ENCODE peak calls at places on chromosome 2, in seven cellular contexts. T is OCI-LY7, M is hepatocyte, Z is SK-N-SH, F is PC-3, B is H9, W is PC-9. R is an unnamed sample. For H4K20me1, the result is how much of the 10 kb centered on the place peaks cover.

GRCh38 chr2:15009681-15010080 is 377.2 kb downstream of the LRATD1 start:
- DNase-seq in M (no peak), Z (no peak), W (no peak), F (no peak), B (no peak), T (no peak), R (no peak)

GRCh38 chr2:191043438-191043837 is 29.5 kb upstream of the STAT1 start:
- DNase-seq in T (no peak), Z (no peak), W (no peak), M (no peak), B (no peak), F (peak), R (no peak)

GRCh38 chr2:119283873-119284331 is 60.3 kb downstream of the STEAP3 start:
- DNase-seq in F (peak), M (no peak), Z (no peak), W (peak), B (no peak), T (no peak), R (no peak)

GRCh38 chr2:19488009-19488691 is 129.7 kb upstream of the OSR1 start:
- DNase-seq in M (no peak), B (no peak), T (no peak), Z (no peak), F (peak), W (peak), R (no peak)

GRCh38 chr2:31863867-31864266 is 146.9 kb downstream of the MEMO1 start:
- DNase-seq in T (no peak), B (no peak), W (no peak), M (no peak), F (no peak), Z (no peak), R (no peak)

GRCh38 chr2:169143998-169144397 is 74.6 kb downstream of the DHRS9 start:
- DNase-seq in Z (no peak), M (no peak), T (peak), W (no peak), B (no peak), F (no peak), R (no peak)

GRCh38 chr2:72915907-72916742 is 1.2 kb upstream of the EMX1 start:
- DNase-seq in B (peak), F (peak), W (peak), M (peak), Z (peak), T (peak), R (peak)

GRCh38 chr2:69688212-69688611 is 44.7 kb upstream of the AAK1 start:
- DNase-seq in F (no peak), W (no peak), T (no peak), M (no peak), Z (no peak), B (no peak), R (no peak)

GRCh38 chr2:113126845-113127645 is at the start of gene IL1RN:
- DNase-seq in F (no peak), B (no peak), M (no peak), Z (no peak), T (no peak), W (no peak), R (no peak)

GRCh38 chr2:196840171-196840570 is 31.0 kb upstream of the C2orf66 start:
- DNase-seq in T (no peak), F (no peak), W (no peak), Z (no peak), B (no peak), M (no peak), R (no peak)

GRCh38 chr2:241199286-241199685 is 10.8 kb downstream of the ANO7 start:
- DNase-seq in B (no peak), Z (no peak), T (no peak), F (no peak), M (no peak), W (no peak), R (no peak)

GRCh38 chr2:51350100-51350499 is 318.2 kb upstream of the NRXN1 start:
- DNase-seq in Z (no peak), W (no peak), T (no peak), F (peak), M (no peak), B (no peak), R (no peak)

GRCh38 chr2:192139813-192140212 is 54.9 kb downstream of the TMEFF2 start:
- DNase-seq in W (no peak), T (no peak), F (no peak), Z (no peak), B (no peak), M (no peak), R (no peak)

GRCh38 chr2:239979243-239980023 is 45.7 kb downstream of the NDUFA10 start:
- DNase-seq in B (peak), Z (no peak), F (no peak), W (no peak), M (peak), T (no peak), R (peak)

GRCh38 chr2:127115471-127116199 is 8.7 kb upstream of the BIN1 start:
- DNase-seq in W (no peak), T (no peak), F (no peak), M (peak), B (peak), Z (no peak), R (no peak)

GRCh38 chr2:28640908-28641300 is 110.7 kb upstream of the PPP1CB start:
- DNase-seq in Z (no peak), W (no peak), B (no peak), F (no peak), M (no peak), T (no peak), R (no peak)

GRCh38 chr2:199206536-199206935 is 251.2 kb downstream of the SATB2 start:
- DNase-seq in F (no peak), Z (no peak), M (no peak), T (no peak), B (no peak), W (no peak), R (no peak)

GRCh38 chr2:53129851-53130250 is 637.8 kb upstream of the CHAC2 start:
- DNase-seq in W (peak), T (no peak), M (no peak), B (no peak), Z (no peak), F (peak), R (no peak)

GRCh38 chr2:145380436-145381017 is 860.6 kb upstream of the ZEB2 start:
- DNase-seq in B (no peak), M (no peak), W (peak), F (peak), Z (no peak), T (no peak), R (no peak)

GRCh38 chr2:108907822-108908716 is 81.0 kb downstream of the EDAR start:
- DNase-seq in T (no peak), B (peak), F (no peak), M (no peak), Z (peak), W (no peak), R (no peak)

GRCh38 chr2:112542974-112543760 is 902 bp downstream of the POLR1B start:
- DNase-seq in F (peak), M (no peak), B (no peak), T (peak), Z (peak), W (no peak), R (peak)

GRCh38 chr2:217795706-217796465 is 206.9 kb downstream of the TNS1 start:
- DNase-seq in Z (peak), W (no peak), F (no peak), T (no peak), B (no peak), M (no peak), R (no peak)

GRCh38 chr2:75982750-75983149 is 272.0 kb upstream of the GCFC2 start:
- DNase-seq in M (no peak), T (no peak), W (no peak), B (no peak), F (no peak), Z (peak), R (no peak)

GRCh38 chr2:55056024-55056521 is 5.8 kb upstream of the RTN4 start:
- DNase-seq in Z (no peak), W (peak), M (no peak), B (no peak), F (no peak), T (no peak), R (peak)

GRCh38 chr2:173386441-173387044 is 31.9 kb downstream of the CDCA7 start:
- DNase-seq in F (no peak), W (no peak), B (no peak), M (no peak), Z (no peak), T (no peak), R (peak)

GRCh38 chr2:119423811-119424210 is 7.8 kb upstream of the TMEM37 start:
- DNase-seq in M (no peak), F (no peak), Z (no peak), W (no peak), B (no peak), T (no peak), R (no peak)

GRCh38 chr2:41579811-41580210 is 468.0 kb upstream of the PKDCC start:
- DNase-seq in W (no peak), B (no peak), Z (no peak), T (no peak), F (no peak), M (no peak), R (no peak)

GRCh38 chr2:187993516-187993915 is 298.2 kb upstream of the GULP1 start:
- DNase-seq in F (no peak), Z (no peak), W (no peak), T (no peak), B (no peak), M (peak), R (peak)

GRCh38 chr2:83900859-83901258 is 558.2 kb downstream of the SUCLG1 start:
- DNase-seq in B (no peak), T (no peak), Z (no peak), W (no peak), F (peak), M (peak), R (no peak)

GRCh38 chr2:119338826-119339561 is 27.6 kb downstream of the C2orf76 start:
- DNase-seq in B (no peak), M (no peak), T (peak), F (no peak), Z (no peak), W (no peak), R (no peak)

GRCh38 chr2:9573013-9573708 is 17.5 kb upstream of the ADAM17 start:
- DNase-seq in W (no peak), B (no peak), Z (no peak), T (no peak), M (no peak), F (no peak), R (no peak)

GRCh38 chr2:137938204-137938603 is 26.1 kb upstream of the HNMT start:
- DNase-seq in T (no peak), W (no peak), M (no peak), B (no peak), F (no peak), Z (no peak), R (no peak)

GRCh38 chr2:222355860-222356259 is 57.1 kb upstream of the PAX3 start:
- DNase-seq in W (no peak), Z (peak), M (no peak), T (no peak), F (no peak), B (no peak), R (no peak)

GRCh38 chr2:89850881-89851582 is 1159.6 kb downstream of the RPIA start:
- DNase-seq in W (no peak), F (no peak), M (no peak), Z (no peak), T (no peak), B (no peak), R (no peak)

GRCh38 chr2:47250576-47251403 is 95.7 kb upstream of the STPG4 start:
- DNase-seq in W (peak), B (no peak), M (peak), T (no peak), F (peak), Z (no peak), R (no peak)

GRCh38 chr2:220396287-220396686 is 768.9 kb downstream of the SLC4A3 start:
- DNase-seq in B (no peak), M (no peak), F (peak), W (no peak), Z (no peak), T (no peak), R (no peak)

GRCh38 chr2:153917570-153917969 is 45.8 kb downstream of the GALNT13 start:
- DNase-seq in Z (no peak), T (no peak), W (no peak), M (no peak), B (no peak), F (no peak), R (no peak)

DNA sequence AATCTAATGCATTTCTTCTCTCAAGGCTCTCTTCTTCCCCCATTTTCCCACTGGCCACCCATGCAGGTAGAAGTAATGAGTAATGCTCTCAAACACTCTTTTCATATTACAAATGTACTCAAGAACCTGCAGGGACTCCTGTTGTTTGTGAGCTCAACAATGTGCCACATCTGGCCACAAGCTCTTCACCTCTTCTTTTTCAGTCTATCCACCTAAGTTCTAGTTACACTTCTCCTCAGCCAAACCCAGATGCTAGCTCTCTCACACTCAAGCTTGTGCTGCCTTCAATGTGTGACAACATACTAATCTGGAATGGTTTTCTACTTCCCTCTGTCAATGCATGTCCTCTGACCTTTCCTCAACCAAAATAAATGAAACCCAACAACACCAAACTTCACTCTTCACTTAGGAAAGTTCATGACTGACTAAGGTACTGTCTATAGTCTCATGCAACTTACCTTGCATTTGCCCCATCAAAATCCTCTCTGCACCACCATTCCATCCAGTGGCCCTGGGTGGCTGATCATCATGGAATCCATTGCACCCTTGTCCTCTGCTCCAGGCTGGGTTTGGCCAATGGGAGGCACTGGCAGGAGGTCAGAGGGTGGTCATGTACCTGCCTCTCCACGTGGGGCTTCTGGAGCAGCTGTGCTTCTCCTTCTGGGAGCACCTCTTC is 5.3 kb upstream of the IL18R1 start:
- DNase-seq in Z (no peak), M (no peak), F (no peak), W (no peak), T (no peak), B (no peak), R (no peak)
- H3K27ac ChIP-seq in Z (no peak), M (no peak), F (no peak), W (no peak), T (no peak), B (no peak), R (no peak)

DNA sequence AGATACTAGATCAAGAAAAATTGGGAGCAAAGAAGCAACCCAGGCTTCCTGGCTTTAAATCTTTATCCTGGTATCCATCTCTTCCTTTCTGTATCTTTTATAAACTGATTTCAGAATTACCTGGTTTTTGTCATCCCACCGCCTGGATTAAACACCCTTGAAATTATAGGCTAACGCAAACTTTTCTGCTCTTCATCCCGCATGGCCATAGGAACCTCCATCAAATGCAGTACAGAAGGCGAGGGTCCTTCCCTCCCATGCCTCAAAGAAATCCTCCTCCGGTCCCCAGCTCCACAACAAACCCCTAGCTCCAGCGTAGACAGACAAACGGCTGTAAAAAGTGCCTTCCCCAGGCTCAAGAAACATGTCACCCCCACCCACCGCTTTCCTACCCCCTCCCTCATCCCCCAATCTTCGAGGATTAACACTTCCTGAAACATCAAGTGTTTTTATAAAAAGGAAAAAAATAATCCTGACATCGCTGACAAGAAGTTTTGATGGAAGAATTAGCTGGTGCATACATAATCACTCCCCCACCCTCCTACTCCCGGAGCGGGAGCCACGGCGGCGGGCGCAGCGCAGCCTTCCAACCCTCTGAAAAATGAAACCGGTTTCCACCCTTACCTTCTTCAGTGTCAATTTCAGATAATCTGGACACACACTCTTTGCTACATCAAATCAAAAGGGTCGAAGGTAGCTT is 7.6 kb downstream of the DLX1 start:
- DNase-seq in F (no peak), Z (peak), B (no peak), M (no peak), W (no peak), T (no peak), R (peak)
- H4K20me1 ChIP-seq in F (under half), Z (under half), B (under half), M (under half), W (under half), T (under half), R (under half)

GRCh38 chr2:157471078-157471477 is 27.2 kb upstream of the CYTIP start:
- DNase-seq in F (no peak), Z (no peak), B (no peak), T (peak), M (no peak), W (no peak), R (no peak)
- H3K27ac ChIP-seq in F (no peak), Z (no peak), B (no peak), T (peak), M (no peak), W (no peak), R (no peak)

DNA sequence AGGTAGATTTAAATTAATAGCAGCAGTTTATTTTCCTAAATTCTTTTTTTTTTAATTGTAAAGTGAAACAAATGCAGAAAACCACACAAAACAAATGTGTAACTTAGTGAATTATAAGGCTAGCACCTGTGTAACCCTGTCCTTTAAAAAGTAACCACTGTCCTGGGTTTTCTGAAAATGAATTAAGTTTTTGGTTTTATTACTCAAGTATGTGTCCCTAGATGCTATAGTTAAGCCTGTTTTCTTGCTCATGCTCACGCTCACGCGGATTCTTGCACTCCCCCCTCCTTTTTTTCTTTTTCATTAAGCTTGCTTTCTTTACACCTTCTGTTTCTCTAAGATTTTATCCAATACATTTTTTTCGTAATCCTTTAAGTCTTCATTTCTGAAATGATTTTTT is 207.7 kb upstream of the STON1 start:
- DNase-seq in T (no peak), M (no peak), B (no peak), Z (no peak), W (no peak), F (no peak), R (no peak)
- H4K20me1 ChIP-seq in T (under half), M (under half), B (under half), Z (under half), W (under half), F (under half), R (under half)

DNA sequence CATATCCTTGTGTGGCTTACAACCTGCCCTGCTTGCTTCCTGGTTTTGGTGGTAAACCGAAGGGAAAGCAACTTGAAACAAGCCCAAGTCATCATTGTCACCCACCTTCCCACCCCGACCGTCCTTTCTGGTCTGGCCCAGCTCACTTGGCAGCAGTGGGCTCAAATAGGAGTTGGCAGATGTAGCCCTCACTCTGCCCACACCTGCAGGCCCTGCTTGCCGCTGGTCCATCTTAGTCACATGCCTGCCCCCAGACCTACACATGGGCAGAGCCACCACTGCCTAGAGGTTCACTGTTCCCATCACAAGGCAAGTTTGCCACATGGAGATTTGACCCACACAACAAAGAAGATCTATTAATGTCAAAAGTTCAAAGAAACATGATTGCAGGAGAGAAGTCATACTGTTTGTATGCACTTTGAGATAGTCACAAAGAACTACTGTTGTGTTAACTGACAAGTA is 9.3 kb downstream of the EIPR1 start:
- DNase-seq in F (no peak), M (no peak), Z (no peak), T (no peak), B (no peak), W (no peak), R (no peak)
- H3K27ac ChIP-seq in F (no peak), M (no peak), Z (no peak), T (no peak), B (no peak), W (peak), R (no peak)